ENCODE peak calls at places on chromosomes 5 and 9, in seven cellular contexts. N is mesenchymal stem cell, U is H9, Q is mesendoderm, L is neuronal stem cell, E is H1, R is trophoblast cell. K is an unnamed sample.

GRCh38 chr9:100505564-100506159 is 32.7 kb downstream of the TMEFF1 start:
- DNase-seq in E (peak; percentile 93), N (peak; percentile 37), L (no peak), R (peak; percentile 94), U (peak; percentile 78), Q (peak; percentile 93), K (peak; percentile 30)

GRCh38 chr5:66554211-66554610 is 42.0 kb upstream of the MAST4 start:
- DNase-seq in Q (no peak), R (peak; percentile 88), L (no peak), N (no peak), U (no peak), E (no peak), K (no peak)

GRCh38 chr5:107418902-107419301 is 251.8 kb downstream of the EFNA5 start:
- DNase-seq in U (no peak), R (no peak), Q (no peak), N (no peak), E (no peak), L (no peak), K (no peak)

GRCh38 chr5:152218694-152219093 is 186.4 kb downstream of the NMUR2 start:
- DNase-seq in U (no peak), L (no peak), Q (no peak), R (peak; percentile 15), E (no peak), N (no peak), K (no peak)

GRCh38 chr5:18314192-18314778 is 680.0 kb downstream of the TAF11L14 start:
- DNase-seq in L (no peak), Q (peak; percentile 8), R (peak; percentile 6), E (no peak), U (no peak), N (peak; percentile 29), K (peak; percentile 20)

GRCh38 chr9:99118782-99119466 is 14.0 kb downstream of the TGFBR1 start:
- DNase-seq in U (no peak), Q (no peak), R (no peak), N (no peak), L (no peak), E (no peak), K (no peak)

GRCh38 chr9:2593754-2594153 is 27.8 kb upstream of the VLDLR start:
- DNase-seq in U (no peak), Q (no peak), R (no peak), N (no peak), E (no peak), L (no peak), K (no peak)

GRCh38 chr9:136107953-136108647 is 10.6 kb downstream of the TMEM250 start:
- DNase-seq in N (no peak), R (peak; percentile 22), U (peak; percentile 56), L (no peak), E (no peak), Q (no peak), K (no peak)

GRCh38 chr5:121251954-121252353 is 599.7 kb upstream of the FTMT start:
- DNase-seq in N (peak; percentile 8), E (no peak), Q (peak; percentile 53), U (no peak), R (no peak), L (no peak), K (peak; percentile 23)

GRCh38 chr5:10760033-10760975 is 730 bp downstream of the DAP start:
- DNase-seq in L (peak; percentile 29), E (no peak), N (peak; percentile 74), R (peak; percentile 71), Q (peak; percentile 64), U (no peak), K (peak; percentile 59)

GRCh38 chr5:112923148-112923917 is 1.3 kb upstream of the REEP5 start:
- DNase-seq in R (peak; percentile 19), U (peak; percentile 31), N (no peak), L (no peak), Q (peak; percentile 42), E (no peak), K (no peak)

GRCh38 chr9:130640681-130641080 is 23.7 kb upstream of the PRDM12 start:
- DNase-seq in N (no peak), U (peak; percentile 53), Q (peak; percentile 30), R (no peak), L (no peak), E (no peak), K (no peak)

GRCh38 chr9:72863456-72864094 is 89.3 kb downstream of the ALDH1A1 start:
- DNase-seq in N (no peak), R (no peak), Q (peak; percentile 81), L (no peak), U (no peak), E (no peak), K (no peak)

GRCh38 chr5:139863855-139864558 is 68.4 kb downstream of the PSD2 start:
- DNase-seq in L (peak; percentile 65), R (peak; percentile 60), N (peak; percentile 52), Q (peak; percentile 65), E (peak; percentile 89), U (peak; percentile 70), K (peak; percentile 41)

GRCh38 chr9:91207889-91208651 is 153.6 kb downstream of the AUH start:
- DNase-seq in L (no peak), N (peak; percentile 76), Q (no peak), E (no peak), R (peak; percentile 26), U (no peak), K (peak; percentile 71)

GRCh38 chr9:124133752-124134151 is 122.2 kb downstream of the LHX2 start:
- DNase-seq in U (peak; percentile 45), N (peak; percentile 38), L (no peak), E (no peak), Q (peak; percentile 80), R (peak; percentile 94), K (peak; percentile 26)

GRCh38 chr9:138104251-138105122 is 226.9 kb downstream of the CACNA1B start:
- DNase-seq in E (no peak), U (peak; percentile 24), R (no peak), Q (no peak), L (no peak), N (no peak), K (no peak)

GRCh38 chr9:108167136-108167900 is 677.7 kb upstream of the KLF4 start:
- DNase-seq in E (no peak), Q (no peak), N (peak; percentile 25), L (no peak), R (no peak), U (no peak), K (no peak)

GRCh38 chr5:15510092-15510491 is 10.1 kb downstream of the FBXL7 start:
- DNase-seq in U (no peak), Q (peak; percentile 25), N (no peak), L (no peak), E (no peak), R (no peak), K (peak; percentile 35)

GRCh38 chr5:102815084-102815483 is 60.0 kb downstream of the PAM start:
- DNase-seq in R (no peak), U (no peak), Q (no peak), N (no peak), E (no peak), L (no peak), K (no peak)

GRCh38 chr5:59768204-59769040 is 125.1 kb downstream of the PDE4D start:
- DNase-seq in N (peak; percentile 91), U (peak; percentile 69), Q (peak; percentile 52), L (peak; percentile 70), R (peak; percentile 15), E (peak; percentile 59), K (peak; percentile 33)

GRCh38 chr5:108642170-108642906 is 105.4 kb upstream of the FER start:
- DNase-seq in R (peak; percentile 61), N (peak; percentile 78), E (peak; percentile 71), U (peak; percentile 79), Q (peak; percentile 93), L (peak; percentile 74), K (peak; percentile 69)

GRCh38 chr5:106397700-106398099 is 1273.0 kb downstream of the EFNA5 start:
- DNase-seq in U (no peak), E (no peak), L (no peak), R (peak; percentile 73), N (peak; percentile 78), Q (peak; percentile 48), K (peak; percentile 98)

GRCh38 chr5:33271606-33272005 is 169.2 kb upstream of the TARS1 start:
- DNase-seq in Q (no peak), E (no peak), U (no peak), L (no peak), N (no peak), R (no peak), K (peak; percentile 7)

GRCh38 chr5:39376293-39376714 is 12.0 kb upstream of the C9 start:
- DNase-seq in L (peak; percentile 54), E (peak; percentile 58), N (peak; percentile 66), U (peak; percentile 47), Q (peak; percentile 84), R (peak; percentile 50), K (peak; percentile 48)

GRCh38 chr5:179300834-179301233 is 44.4 kb downstream of the ADAMTS2 start:
- DNase-seq in Q (no peak), E (no peak), N (no peak), R (no peak), L (no peak), U (no peak), K (no peak)

GRCh38 chr9:33818832-33819500 is 2.0 kb downstream of the UBE2R2 start:
- DNase-seq in R (no peak), Q (no peak), N (peak; percentile 10), U (no peak), E (no peak), L (no peak), K (peak; percentile 61)

GRCh38 chr9:121326924-121327613 is 43.0 kb downstream of the STOM start:
- DNase-seq in Q (no peak), L (no peak), R (no peak), U (no peak), E (no peak), N (no peak), K (no peak)

GRCh38 chr5:72857396-72857795 is 40.9 kb downstream of the TNPO1 start:
- DNase-seq in U (no peak), N (no peak), E (no peak), R (no peak), Q (peak; percentile 24), L (no peak), K (no peak)

GRCh38 chr5:172769598-172770373 is 1.2 kb downstream of the DUSP1 start:
- DNase-seq in L (no peak), Q (peak; percentile 45), N (peak; percentile 49), U (no peak), R (no peak), E (no peak), K (peak; percentile 51)
- H2BK5ac ChIP-seq in L (no peak overlapping the region), Q (no peak overlapping the region), N (peak overlapping the region; percentile 97), U (no peak overlapping the region), R (no peak overlapping the region), E (no peak overlapping the region), K (peak overlapping the region; percentile 89)

DNA sequence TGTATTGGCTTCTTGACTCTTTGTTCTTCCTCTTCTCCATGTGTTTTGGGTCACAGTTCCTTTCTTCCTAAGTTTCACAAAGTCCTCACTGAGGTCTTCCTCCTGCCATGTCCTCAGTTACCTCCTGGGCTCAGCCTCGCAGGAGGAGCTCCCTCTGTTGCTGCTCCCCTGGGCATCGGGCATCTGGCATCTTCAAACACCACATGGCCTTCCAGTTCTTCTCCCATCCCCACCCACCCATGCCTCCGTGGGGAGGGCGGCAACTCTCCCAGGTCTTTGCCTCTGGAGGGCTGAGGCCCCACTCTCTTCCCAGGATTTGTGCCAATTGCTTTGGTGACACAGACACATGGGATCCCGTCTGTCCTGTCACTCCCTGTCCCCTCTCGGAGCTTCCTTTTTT is 22.8 kb downstream of the MRPL36 start:
- DNase-seq in E (no peak), Q (no peak), R (no peak), N (no peak), L (no peak), U (no peak), K (no peak)
- H2BK5ac ChIP-seq in E (no peak overlapping the region), Q (no peak overlapping the region), R (no peak overlapping the region), N (no peak overlapping the region), L (no peak overlapping the region), U (no peak overlapping the region), K (no peak overlapping the region)

GRCh38 chr5:19401032-19401431 is 587.0 kb downstream of the CDH18 start:
- DNase-seq in L (no peak), Q (peak; percentile 10), R (peak; percentile 54), U (no peak), N (no peak), E (no peak), K (no peak)
- H2BK5ac ChIP-seq in L (no peak overlapping the region), Q (no peak overlapping the region), R (no peak overlapping the region), U (no peak overlapping the region), N (no peak overlapping the region), E (no peak overlapping the region), K (no peak overlapping the region)

GRCh38 chr5:133244242-133244641 is 192.4 kb downstream of the HSPA4 start:
- DNase-seq in L (no peak), Q (no peak), R (no peak), E (no peak), U (no peak), N (peak; percentile 77), K (peak; percentile 68)
- H2BK5ac ChIP-seq in L (no peak overlapping the region), Q (no peak overlapping the region), R (no peak overlapping the region), E (peak overlapping the region; percentile 2), U (no peak overlapping the region), N (no peak overlapping the region), K (no peak overlapping the region)

K was measured in IMR-90.